ENCODE peak calls at places on chromosomes 6 and 20, in seven cellular contexts. Q is brain microvascular endothelial cell, Z is HCT116, T is GM12865, V is A549, H is lower lobe of right lung, A is astrocyte of the spinal cord. W is an unnamed sample.

GRCh38 chr6:165876568-165876967 is 213.5 kb upstream of the PDE10A start:
- DNase-seq in Q (peak), Z (no peak), T (no peak), V (no peak), H (no peak), A (peak), W (no peak)

GRCh38 chr20:22819784-22820183 is 215.3 kb upstream of the SSTR4 start:
- DNase-seq in Q (no peak), Z (no peak), T (no peak), V (no peak), H (no peak), A (no peak), W (no peak)

GRCh38 chr6:118881440-118882313 is 12.3 kb upstream of the ASF1A start:
- DNase-seq in Q (no peak), Z (no peak), T (peak), V (no peak), H (no peak), A (no peak), W (no peak)

GRCh38 chr6:1619666-1620503 is 10.2 kb downstream of the FOXC1 start:
- DNase-seq in Q (no peak), Z (no peak), T (peak), V (no peak), H (peak), A (no peak), W (no peak)

GRCh38 chr6:22884441-22884840 is 315.1 kb downstream of the HDGFL1 start:
- DNase-seq in Q (no peak), Z (no peak), T (no peak), V (no peak), H (no peak), A (no peak), W (no peak)

GRCh38 chr6:45808917-45809316 is 206.7 kb downstream of the CLIC5 start:
- DNase-seq in Q (no peak), Z (no peak), T (peak), V (no peak), H (no peak), A (no peak), W (no peak)

GRCh38 chr6:137361701-137362100 is 132.5 kb downstream of the OLIG3 start:
- DNase-seq in Q (no peak), Z (no peak), T (no peak), V (no peak), H (no peak), A (no peak), W (no peak)

GRCh38 chr20:64188682-64189529 is 24.7 kb downstream of the MYT1 start:
- DNase-seq in Q (peak), Z (peak), T (no peak), V (peak), H (no peak), A (peak), W (no peak)

GRCh38 chr20:50824137-50824536 is 29.3 kb downstream of the BCAS4 start:
- DNase-seq in Q (peak), Z (no peak), T (no peak), V (peak), H (no peak), A (peak), W (peak)

GRCh38 chr20:44020406-44021148 is 105.9 kb downstream of the TOX2 start:
- DNase-seq in Q (no peak), Z (no peak), T (no peak), V (no peak), H (no peak), A (no peak), W (no peak)

GRCh38 chr6:145660676-145661075 is 74.6 kb downstream of the EPM2A start:
- DNase-seq in Q (no peak), Z (no peak), T (no peak), V (no peak), H (no peak), A (no peak), W (no peak)

GRCh38 chr6:5084787-5085637 is at the start of gene PPP1R3G:
- DNase-seq in Q (peak), Z (no peak), T (peak), V (peak), H (peak), A (peak), W (peak)

GRCh38 chr6:31900917-31901414 is 920 bp downstream of the ZBTB12 start:
- DNase-seq in Q (no peak), Z (no peak), T (no peak), V (no peak), H (no peak), A (no peak), W (no peak)

GRCh38 chr6:105573138-105573537 is 170.3 kb upstream of the PREP start:
- DNase-seq in Q (no peak), Z (no peak), T (no peak), V (no peak), H (no peak), A (no peak), W (no peak)

GRCh38 chr6:157272866-157273755 is 50.2 kb downstream of the TMEM242 start:
- DNase-seq in Q (no peak), Z (no peak), T (peak), V (no peak), H (no peak), A (no peak), W (peak)

GRCh38 chr6:56642366-56643261 is at the start of gene DST:
- DNase-seq in Q (peak), Z (no peak), T (no peak), V (peak), H (no peak), A (peak), W (peak)

GRCh38 chr20:32448306-32449056 is 90.3 kb downstream of the ASXL1 start:
- DNase-seq in Q (no peak), Z (no peak), T (no peak), V (no peak), H (no peak), A (no peak), W (peak)

GRCh38 chr6:83062225-83062624 is 3.4 kb downstream of the UBE3D start:
- DNase-seq in Q (peak), Z (no peak), T (no peak), V (no peak), H (no peak), A (peak), W (peak)

GRCh38 chr6:55445648-55446204 is 118.5 kb downstream of the GFRAL start:
- DNase-seq in Q (peak), Z (peak), T (peak), V (peak), H (no peak), A (peak), W (peak)

GRCh38 chr20:25389858-25390537 is 637 bp downstream of the ABHD12 start:
- DNase-seq in Q (no peak), Z (no peak), T (peak), V (no peak), H (peak), A (no peak), W (no peak)

GRCh38 chr20:8997720-8998119 is 71.2 kb upstream of the PLCB4 start:
- DNase-seq in Q (no peak), Z (no peak), T (no peak), V (no peak), H (no peak), A (no peak), W (no peak)

GRCh38 chr20:32302507-32302872 is 25.0 kb downstream of the KIF3B start:
- DNase-seq in Q (no peak), Z (no peak), T (no peak), V (no peak), H (no peak), A (no peak), W (no peak)

GRCh38 chr6:30880563-30881252 is 3.6 kb upstream of the DDR1 start:
- DNase-seq in Q (no peak), Z (no peak), T (no peak), V (no peak), H (no peak), A (no peak), W (no peak)

GRCh38 chr6:154371337-154371736 is 14.7 kb upstream of the IPCEF1 start:
- DNase-seq in Q (no peak), Z (no peak), T (no peak), V (no peak), H (no peak), A (no peak), W (no peak)

GRCh38 chr20:3111995-3112394 is 27.5 kb upstream of the AVP start:
- DNase-seq in Q (no peak), Z (no peak), T (no peak), V (no peak), H (no peak), A (no peak), W (no peak)

GRCh38 chr20:39853664-39854063 is 835.4 kb downstream of the MAFB start:
- DNase-seq in Q (peak), Z (no peak), T (no peak), V (no peak), H (no peak), A (peak), W (peak)

GRCh38 chr6:24296944-24297343 is 60.9 kb downstream of the DCDC2 start:
- DNase-seq in Q (no peak), Z (no peak), T (no peak), V (no peak), H (no peak), A (no peak), W (no peak)

GRCh38 chr20:35165221-35166185 is 6.4 kb upstream of the PROCR start:
- DNase-seq in Q (no peak), Z (no peak), T (no peak), V (no peak), H (no peak), A (no peak), W (no peak)

GRCh38 chr20:46343358-46344357 is 35.4 kb upstream of the CDH22 start:
- DNase-seq in Q (no peak), Z (no peak), T (no peak), V (no peak), H (no peak), A (no peak), W (no peak)

GRCh38 chr6:141483561-141484061 is 649.1 kb upstream of the GJE1 start:
- DNase-seq in Q (peak), Z (no peak), T (peak), V (peak), H (no peak), A (peak), W (peak)

GRCh38 chr6:6969761-6970223 is 138.0 kb upstream of the RREB1 start:
- DNase-seq in Q (no peak), Z (peak), T (no peak), V (peak), H (no peak), A (no peak), W (no peak)

GRCh38 chr6:3737149-3737830 is 14.2 kb downstream of the PXDC1 start:
- DNase-seq in Q (no peak), Z (no peak), T (no peak), V (no peak), H (no peak), A (no peak), W (no peak)

GRCh38 chr20:3808141-3808479 is 12.0 kb downstream of the CDC25B start:
- DNase-seq in Q (no peak), Z (peak), T (no peak), V (peak), H (peak), A (peak), W (peak)

GRCh38 chr20:63572788-63573738 is 976 bp downstream of the HELZ2 start:
- DNase-seq in Q (no peak), Z (no peak), T (no peak), V (peak), H (no peak), A (no peak), W (no peak)

GRCh38 chr6:157424491-157425020 is 43.6 kb downstream of the ZDHHC14 start:
- DNase-seq in Q (no peak), Z (no peak), T (no peak), V (no peak), H (no peak), A (no peak), W (no peak)

GRCh38 chr6:148109732-148110131 is 232.9 kb upstream of the SASH1 start:
- DNase-seq in Q (no peak), Z (no peak), T (no peak), V (no peak), H (peak), A (no peak), W (no peak)

GRCh38 chr6:166258854-166259276 is 49.3 kb downstream of the PRR18 start:
- DNase-seq in Q (no peak), Z (no peak), T (peak), V (no peak), H (peak), A (peak), W (no peak)

GRCh38 chr20:922781-923180 is 6.6 kb upstream of the ANGPT4 start:
- DNase-seq in Q (no peak), Z (no peak), T (no peak), V (no peak), H (no peak), A (no peak), W (no peak)

GRCh38 chr20:57187068-57187634 is 79.3 kb downstream of the BMP7 start:
- DNase-seq in Q (no peak), Z (no peak), T (no peak), V (no peak), H (no peak), A (no peak), W (no peak)

GRCh38 chr20:1876217-1876921 is 18.8 kb upstream of the SIRPA start:
- DNase-seq in Q (no peak), Z (no peak), T (no peak), V (peak), H (no peak), A (no peak), W (no peak)

GRCh38 chr6:37783831-37784584 is 35.5 kb upstream of the ZFAND3 start:
- DNase-seq in Q (peak), Z (no peak), T (no peak), V (no peak), H (peak), A (peak), W (no peak)
- H3K4me3 ChIP-seq in Q (peak), Z (no peak), T (peak), V (no peak), H (peak), A (peak), W (peak)

DNA sequence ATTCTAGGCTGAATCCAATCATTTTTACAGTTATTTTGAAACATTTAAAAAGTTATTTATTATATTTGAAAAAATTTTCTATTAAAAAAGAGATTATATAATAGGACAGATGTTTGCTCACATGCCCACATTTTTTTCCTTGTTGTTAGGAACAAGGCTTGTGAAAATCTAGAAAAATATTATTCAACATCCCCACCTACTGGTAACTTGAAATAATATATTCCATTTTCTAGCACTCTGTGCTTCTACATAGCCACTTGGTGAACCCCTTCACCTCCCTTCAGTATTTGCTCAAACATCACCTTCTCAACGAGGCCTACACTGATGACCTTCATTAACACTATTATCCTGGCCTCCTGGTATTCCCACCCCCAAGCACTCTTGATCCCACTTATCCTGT is 18.4 kb upstream of the GPRC6A start:
- DNase-seq in Q (no peak), Z (peak), T (peak), V (peak), H (no peak), A (peak), W (peak)
- TF ChIP-seq CTCF in Q (peak), Z (peak), T (peak), V (peak), H (no peak), A (peak), W (peak)

GRCh38 chr6:48150701-48151100 is 39.7 kb upstream of the PTCHD4 start:
- DNase-seq in Q (no peak), Z (no peak), T (no peak), V (no peak), H (no peak), A (no peak), W (no peak)

GRCh38 chr6:48141975-48142374 is 31.0 kb upstream of the PTCHD4 start:
- DNase-seq in Q (no peak), Z (no peak), T (no peak), V (no peak), H (no peak), A (no peak), W (no peak)

GRCh38 chr6:48151142-48151541 is 40.1 kb upstream of the PTCHD4 start:
- DNase-seq in Q (no peak), Z (no peak), T (no peak), V (no peak), H (no peak), A (peak), W (no peak)

GRCh38 chr6:48144024-48144423 is 33.0 kb upstream of the PTCHD4 start:
- DNase-seq in Q (peak), Z (no peak), T (no peak), V (no peak), H (no peak), A (no peak), W (no peak)

GRCh38 chr6:48147101-48147500 is 36.1 kb upstream of the PTCHD4 start:
- DNase-seq in Q (no peak), Z (no peak), T (no peak), V (no peak), H (no peak), A (no peak), W (no peak)
- H3K4me3 ChIP-seq in Q (no peak), Z (no peak), T (no peak), V (no peak), H (no peak), A (no peak), W (no peak)

GRCh38 chr6:21526974-21527373 is 66.6 kb upstream of the SOX4 start:
- DNase-seq in Q (no peak), Z (no peak), T (no peak), V (no peak), H (no peak), A (no peak), W (no peak)

GRCh38 chr6:21527731-21528130 is 65.8 kb upstream of the SOX4 start:
- DNase-seq in Q (no peak), Z (no peak), T (no peak), V (no peak), H (no peak), A (no peak), W (no peak)

GRCh38 chr6:21523652-21524051 is 69.9 kb upstream of the SOX4 start:
- DNase-seq in Q (no peak), Z (no peak), T (no peak), V (no peak), H (no peak), A (no peak), W (no peak)

GRCh38 chr6:21522007-21522758 is 71.4 kb upstream of the SOX4 start:
- DNase-seq in Q (no peak), Z (no peak), T (no peak), V (no peak), H (no peak), A (no peak), W (no peak)

GRCh38 chr6:21522773-21523490 is 70.6 kb upstream of the SOX4 start:
- DNase-seq in Q (no peak), Z (no peak), T (no peak), V (peak), H (no peak), A (no peak), W (no peak)
- TF ChIP-seq CTCF in Q (peak), Z (no peak), T (no peak), V (no peak), H (no peak), A (peak), W (no peak)

GRCh38 chr6:33008944-33009861 is at the start of gene HLA-DOA:
- DNase-seq in Q (peak), Z (peak), T (peak), V (peak), H (no peak), A (peak), W (no peak)
- H3K4me3 ChIP-seq in Q (no peak), Z (no peak), T (peak), V (no peak), H (peak), A (no peak), W (no peak)

GRCh38 chr6:42175860-42176259 is 2.7 kb downstream of the GUCA1A start:
- DNase-seq in Q (no peak), Z (peak), T (no peak), V (peak), H (no peak), A (no peak), W (no peak)
- TF ChIP-seq CTCF in Q (peak), Z (peak), T (no peak), V (peak), H (no peak), A (peak), W (no peak)

GRCh38 chr20:17671565-17671964 is 10.5 kb downstream of the RRBP1 start:
- DNase-seq in Q (no peak), Z (no peak), T (no peak), V (no peak), H (no peak), A (no peak), W (no peak)

GRCh38 chr20:17669306-17669931 is 12.6 kb downstream of the RRBP1 start:
- DNase-seq in Q (no peak), Z (no peak), T (no peak), V (no peak), H (no peak), A (no peak), W (no peak)

GRCh38 chr20:17668432-17668831 is 13.6 kb downstream of the RRBP1 start:
- DNase-seq in Q (no peak), Z (no peak), T (no peak), V (no peak), H (no peak), A (no peak), W (no peak)

GRCh38 chr20:17673082-17673481 is 9.0 kb downstream of the RRBP1 start:
- DNase-seq in Q (no peak), Z (no peak), T (no peak), V (no peak), H (no peak), A (no peak), W (no peak)

DNA sequence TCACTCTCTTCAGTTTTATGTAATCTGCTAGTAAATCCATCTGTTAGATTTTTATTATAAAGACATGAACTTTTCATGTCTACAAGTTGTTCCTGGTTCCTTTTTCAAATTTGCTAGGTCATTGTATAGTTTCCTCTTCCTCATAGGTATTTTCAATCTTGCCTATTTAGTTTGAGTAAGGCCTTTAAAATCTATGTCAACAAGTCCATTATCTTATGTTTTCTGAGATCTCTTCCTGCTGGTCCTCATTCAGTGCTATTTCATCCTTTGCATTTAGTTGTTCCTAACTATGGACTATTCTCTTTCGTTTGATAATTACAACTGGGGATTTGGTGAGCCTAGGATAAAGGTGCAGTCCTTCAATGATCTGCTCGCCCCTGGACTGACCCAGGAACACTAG is 11.0 kb downstream of the RRBP1 start:
- DNase-seq in Q (no peak), Z (no peak), T (no peak), V (no peak), H (no peak), A (no peak), W (no peak)
- H3K4me3 ChIP-seq in Q (no peak), Z (no peak), T (no peak), V (no peak), H (no peak), A (no peak), W (no peak)

GRCh38 chr6:11571073-11571472 is 33.5 kb downstream of the TMEM170B start:
- DNase-seq in Q (no peak), Z (no peak), T (no peak), V (no peak), H (no peak), A (no peak), W (no peak)
- TF ChIP-seq CTCF in Q (no peak), Z (no peak), T (no peak), V (no peak), H (no peak), A (no peak), W (no peak)

GRCh38 chr6:33297956-33298772 is 578 bp downstream of the RGL2 start:
- DNase-seq in Q (peak), Z (peak), T (peak), V (peak), H (peak), A (peak), W (peak)
- H3K4me3 ChIP-seq in Q (peak), Z (peak), T (peak), V (peak), H (peak), A (peak), W (peak)

GRCh38 chr6:25961619-25962367 is 809 bp upstream of the TRIM38 start:
- DNase-seq in Q (no peak), Z (no peak), T (peak), V (peak), H (no peak), A (no peak), W (peak)
- TF ChIP-seq CTCF in Q (no peak), Z (no peak), T (peak), V (no peak), H (peak), A (no peak), W (no peak)